ENCODE peak calls at places on chromosome 1, in nine cellular contexts. O is CD8-positive, alpha-beta memory T cell; P is small intestine; B is heart right ventricle; W is cardiac muscle cell; U is vagina; Y is IMR-90; J is neural progenitor cell; S is K562. A is an unnamed sample.

GRCh38 chr1:154583691-154584212 is 16.2 kb downstream of the CHRNB2 start:
- DNase-seq in O (no peak), P (no peak), B (no peak), W (no peak), U (no peak), Y (peak; percentile 58), J (no peak), S (no peak), A (no peak)

GRCh38 chr1:95035536-95035935 is 37.2 kb downstream of the ALG14 start:
- DNase-seq in O (no peak), P (no peak), B (no peak), W (no peak), U (no peak), Y (peak; percentile 97), J (no peak), S (no peak), A (no peak)

GRCh38 chr1:202505356-202505755 is 156.9 kb downstream of the PPP1R12B start:
- DNase-seq in O (no peak), P (no peak), B (no peak), W (peak; percentile 30), U (no peak), Y (peak; percentile 85), J (peak; percentile 23), S (no peak), A (no peak)

GRCh38 chr1:185487030-185487429 is 170.0 kb upstream of the IVNS1ABP start:
- DNase-seq in O (no peak), P (no peak), B (no peak), W (no peak), U (no peak), Y (no peak), J (no peak), S (no peak), A (no peak)

GRCh38 chr1:53526451-53527101 is 67.4 kb downstream of the DMRTB1 start:
- DNase-seq in O (no peak), P (no peak), B (peak; percentile 49), W (no peak), U (no peak), Y (peak; percentile 88), J (peak; percentile 36), S (no peak), A (no peak)

GRCh38 chr1:160777486-160778089 is 18.4 kb upstream of the LY9 start:
- DNase-seq in O (peak; percentile 64), P (peak; percentile 68), B (no peak), W (peak; percentile 55), U (no peak), Y (no peak), J (peak; percentile 66), S (peak; percentile 53), A (peak; percentile 46)

GRCh38 chr1:2967881-2968280 is 53.4 kb upstream of the ACTRT2 start:
- DNase-seq in O (no peak), P (no peak), B (no peak), W (no peak), U (no peak), Y (no peak), J (no peak), S (no peak), A (no peak)

GRCh38 chr1:204588826-204589225 is 72.6 kb downstream of the MDM4 start:
- DNase-seq in O (no peak), P (no peak), B (no peak), W (no peak), U (no peak), Y (no peak), J (no peak), S (no peak), A (no peak)

GRCh38 chr1:109786531-109787021 is 22.9 kb upstream of the EPS8L3 start:
- DNase-seq in O (no peak), P (peak; percentile 94), B (no peak), W (no peak), U (no peak), Y (no peak), J (no peak), S (no peak), A (no peak)

GRCh38 chr1:227884370-227885134 is 63.2 kb downstream of the WNT9A start:
- DNase-seq in O (no peak), P (no peak), B (no peak), W (no peak), U (peak; percentile 93), Y (no peak), J (no peak), S (no peak), A (no peak)

GRCh38 chr1:85480566-85480965 is 15.6 kb upstream of the DDAH1 start:
- DNase-seq in O (no peak), P (no peak), B (no peak), W (no peak), U (no peak), Y (no peak), J (no peak), S (no peak), A (no peak)
- H3K27ac ChIP-seq in O (no peak overlapping the region), P (no peak overlapping the region), B (no peak overlapping the region), W (no peak overlapping the region), U (no peak overlapping the region), Y (no peak overlapping the region), J (no peak overlapping the region), S (no peak overlapping the region), A (no peak overlapping the region)

GRCh38 chr1:233723387-233723786 is 109.5 kb downstream of the KCNK1 start:
- DNase-seq in O (no peak), P (no peak), B (peak; percentile 24), W (no peak), U (no peak), Y (no peak), J (no peak), S (no peak), A (no peak)
- H3K27ac ChIP-seq in O (no peak overlapping the region), P (no peak overlapping the region), B (peak overlapping the region; percentile 86), W (peak overlapping the region; percentile 92), U (no peak overlapping the region), Y (no peak overlapping the region), J (no peak overlapping the region), S (no peak overlapping the region), A (peak overlapping the region; percentile 84)

DNA sequence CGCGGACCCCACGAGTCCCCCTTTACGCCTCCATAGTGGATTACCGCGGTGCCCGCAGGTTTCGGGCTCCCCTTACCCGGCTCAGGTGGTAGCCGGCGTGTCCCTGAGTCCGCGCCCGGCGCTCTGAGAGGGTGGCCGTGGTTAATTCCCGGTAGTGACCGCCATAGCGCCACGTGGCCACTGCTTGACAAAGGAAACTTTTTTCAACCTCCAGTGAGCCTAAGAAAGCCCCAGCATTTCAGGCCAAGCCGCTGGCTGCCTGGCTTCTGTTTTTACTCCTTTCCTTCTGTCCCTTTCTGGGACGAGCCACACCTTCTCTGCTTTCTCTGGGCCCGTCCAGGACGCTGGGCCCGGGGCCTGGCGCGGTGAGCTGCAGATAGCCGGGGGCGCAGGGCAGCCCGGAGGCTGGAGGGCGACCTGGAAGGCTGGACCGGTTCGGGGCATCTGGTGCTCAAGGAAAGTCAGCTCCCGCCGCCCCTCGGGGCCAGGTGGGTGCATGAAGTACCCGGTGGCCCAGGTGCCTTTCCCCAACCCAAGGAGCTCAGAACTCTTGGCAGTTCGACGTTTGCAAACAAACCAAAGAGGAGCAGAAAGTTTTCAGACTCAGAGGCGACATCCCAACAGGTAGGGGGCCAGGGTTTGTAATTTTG is 540 bp upstream of the C1orf198 start:
- DNase-seq in O (no peak), P (peak; percentile 59), B (no peak), W (peak; percentile 84), U (no peak), Y (no peak), J (peak; percentile 95), S (no peak), A (peak; percentile 61)
- H3K27ac ChIP-seq in O (no peak overlapping the region), P (no peak overlapping the region), B (peak overlapping the region; percentile 94), W (peak overlapping the region; percentile 97), U (peak overlapping the region; percentile 85), Y (peak overlapping the region; percentile 85), J (peak overlapping the region; percentile 91), S (peak overlapping the region; percentile 45), A (peak overlapping the region; percentile 82)

DNA sequence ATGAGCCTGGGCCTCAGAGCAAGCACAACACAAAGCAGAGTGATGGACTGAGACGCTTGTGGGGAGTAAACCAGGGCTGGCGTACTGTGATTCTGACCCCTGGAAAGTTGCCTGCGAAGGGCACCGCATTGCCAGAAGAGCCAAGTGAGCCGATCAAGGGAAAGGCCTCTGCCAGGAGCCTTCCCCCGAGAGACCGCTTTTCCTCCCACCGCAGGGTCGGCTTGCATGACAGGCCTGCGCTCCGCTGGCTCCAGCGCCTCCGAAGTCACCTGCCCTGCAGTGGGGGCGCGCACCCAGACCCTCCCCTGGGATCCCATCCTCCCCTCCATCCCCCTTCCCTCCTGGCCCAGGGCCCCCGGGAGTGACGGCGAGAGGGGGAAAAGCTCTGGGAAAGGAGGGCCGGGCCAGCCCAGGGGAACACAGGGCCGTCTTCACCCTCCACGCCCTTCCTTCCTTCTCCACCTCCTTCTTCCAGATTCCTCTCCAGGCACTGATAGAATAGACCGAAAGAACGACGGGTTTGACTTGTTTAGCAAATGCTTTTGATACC is 165.0 kb downstream of the TRIM33 start:
- DNase-seq in O (no peak), P (no peak), B (peak; percentile 40), W (no peak), U (peak; percentile 61), Y (no peak), J (peak; percentile 36), S (peak; percentile 42), A (no peak)
- H3K27ac ChIP-seq in O (no peak overlapping the region), P (no peak overlapping the region), B (peak overlapping the region; percentile 74), W (no peak overlapping the region), U (peak overlapping the region; percentile 82), Y (peak overlapping the region; percentile 8), J (no peak overlapping the region), S (no peak overlapping the region), A (peak overlapping the region; percentile 55)

A was measured in lung.